ENCODE peak calls at places on chromosomes 7 and 10, in five cellular contexts. One of them, this sample, is unnamed.
A peak's percentile ranks its signal among the peaks of the same experiment; 100 is the strongest.

GRCh38 chr7:32594965-32595364 is 99.7 kb downstream of the AVL9 start:
- DNase-seq in H9: no peak
- DNase-seq in HCT116: no peak
- DNase-seq in CD4-positive, alpha-beta T cell: no peak
- DNase-seq in esophagus muscularis mucosa: no peak
- DNase-seq in this sample: no peak

GRCh38 chr7:32892521-32893224 is 1.1 kb upstream of the KBTBD2 start:
- DNase-seq in H9: peak; percentile 46
- DNase-seq in HCT116: peak; percentile 4
- DNase-seq in CD4-positive, alpha-beta T cell: peak; percentile 62
- DNase-seq in esophagus muscularis mucosa: no peak
- DNase-seq in this sample: peak; percentile 19

GRCh38 chr7:143395187-143396149 is 13.2 kb downstream of the EPHA1 start:
- DNase-seq in H9: peak; percentile 36
- DNase-seq in HCT116: no peak
- DNase-seq in CD4-positive, alpha-beta T cell: no peak
- DNase-seq in esophagus muscularis mucosa: no peak
- DNase-seq in this sample: no peak

GRCh38 chr7:41731486-41732278 is 28.8 kb upstream of the INHBA start:
- DNase-seq in H9: no peak
- DNase-seq in HCT116: no peak
- DNase-seq in CD4-positive, alpha-beta T cell: no peak
- DNase-seq in esophagus muscularis mucosa: no peak
- DNase-seq in this sample: no peak

GRCh38 chr10:74991435-74991834 is 120.0 kb upstream of the SAMD8 start:
- DNase-seq in H9: no peak
- DNase-seq in HCT116: peak; percentile 50
- DNase-seq in CD4-positive, alpha-beta T cell: no peak
- DNase-seq in esophagus muscularis mucosa: no peak
- DNase-seq in this sample: no peak

GRCh38 chr10:3071405-3072198 is 4.3 kb downstream of the PFKP start:
- DNase-seq in H9: no peak
- DNase-seq in HCT116: peak; percentile 91
- DNase-seq in CD4-positive, alpha-beta T cell: no peak
- DNase-seq in esophagus muscularis mucosa: no peak
- DNase-seq in this sample: no peak

GRCh38 chr7:36236073-36236472 is 83.0 kb downstream of the EEPD1 start:
- DNase-seq in H9: peak; percentile 70
- DNase-seq in HCT116: no peak
- DNase-seq in CD4-positive, alpha-beta T cell: no peak
- DNase-seq in esophagus muscularis mucosa: no peak
- DNase-seq in this sample: no peak

GRCh38 chr10:110510730-110511129 is 13.0 kb downstream of the DUSP5 start:
- DNase-seq in H9: no peak
- DNase-seq in HCT116: no peak
- DNase-seq in CD4-positive, alpha-beta T cell: no peak
- DNase-seq in esophagus muscularis mucosa: no peak
- DNase-seq in this sample: no peak

GRCh38 chr10:35910234-35910633 is 268.1 kb upstream of the FZD8 start:
- DNase-seq in H9: no peak
- DNase-seq in HCT116: no peak
- DNase-seq in CD4-positive, alpha-beta T cell: no peak
- DNase-seq in esophagus muscularis mucosa: no peak
- DNase-seq in this sample: no peak

GRCh38 chr10:71383972-71384687 is 12.6 kb upstream of the CDH23 start:
- DNase-seq in H9: peak; percentile 85
- DNase-seq in HCT116: no peak
- DNase-seq in CD4-positive, alpha-beta T cell: peak; percentile 80
- DNase-seq in esophagus muscularis mucosa: no peak
- DNase-seq in this sample: peak; percentile 62

GRCh38 chr10:42961156-42961589 is 115.7 kb upstream of the RET start:
- DNase-seq in H9: peak; percentile 25
- DNase-seq in HCT116: no peak
- DNase-seq in CD4-positive, alpha-beta T cell: no peak
- DNase-seq in esophagus muscularis mucosa: peak; percentile 85
- DNase-seq in this sample: no peak

GRCh38 chr7:157555308-157555707 is 218.5 kb downstream of the DNAJB6 start:
- DNase-seq in H9: no peak
- DNase-seq in HCT116: no peak
- DNase-seq in CD4-positive, alpha-beta T cell: peak; percentile 14
- DNase-seq in esophagus muscularis mucosa: no peak
- DNase-seq in this sample: no peak
- H3K9me3 ChIP-seq in H9: no peaks in the 10 kb centered on the region
- H3K9me3 ChIP-seq in HCT116: no peaks in the 10 kb centered on the region
- H3K9me3 ChIP-seq in CD4-positive, alpha-beta T cell: no peaks in the 10 kb centered on the region
- H3K9me3 ChIP-seq in esophagus muscularis mucosa: no peaks in the 10 kb centered on the region
- H3K9me3 ChIP-seq in this sample: no peaks in the 10 kb centered on the region

GRCh38 chr7:71239517-71239916 is 107.6 kb downstream of the GALNT17 start:
- DNase-seq in H9: no peak
- DNase-seq in HCT116: no peak
- DNase-seq in CD4-positive, alpha-beta T cell: no peak
- DNase-seq in esophagus muscularis mucosa: no peak
- DNase-seq in this sample: no peak

GRCh38 chr7:71236488-71237179 is 104.7 kb downstream of the GALNT17 start:
- DNase-seq in H9: no peak
- DNase-seq in HCT116: no peak
- DNase-seq in CD4-positive, alpha-beta T cell: no peak
- DNase-seq in esophagus muscularis mucosa: no peak
- DNase-seq in this sample: no peak

GRCh38 chr7:71237945-71238344 is 106.0 kb downstream of the GALNT17 start:
- DNase-seq in H9: peak; percentile 48
- DNase-seq in HCT116: no peak
- DNase-seq in CD4-positive, alpha-beta T cell: no peak
- DNase-seq in esophagus muscularis mucosa: no peak
- DNase-seq in this sample: no peak

GRCh38 chr7:71238541-71238940 is 106.6 kb downstream of the GALNT17 start:
- DNase-seq in H9: no peak
- DNase-seq in HCT116: no peak
- DNase-seq in CD4-positive, alpha-beta T cell: no peak
- DNase-seq in esophagus muscularis mucosa: no peak
- DNase-seq in this sample: no peak

DNA sequence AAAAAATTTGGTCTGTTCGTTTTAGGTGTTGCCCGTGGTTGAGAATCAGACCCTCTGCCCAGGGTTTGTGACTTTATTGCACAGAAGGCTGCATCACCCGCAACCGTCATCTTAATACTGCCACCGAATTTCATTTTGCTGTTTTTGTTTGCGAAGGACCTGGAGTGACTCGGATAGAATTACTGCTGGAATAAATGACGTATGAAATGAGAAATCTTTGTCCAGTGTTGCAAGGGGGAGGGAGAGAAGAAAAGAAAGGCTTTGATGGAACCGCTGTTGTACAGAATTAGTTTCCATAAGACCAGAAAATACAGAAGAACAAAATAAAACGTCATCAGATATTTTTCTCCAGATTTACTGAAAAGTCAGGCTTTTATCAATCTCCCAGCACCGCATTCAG is 103.3 kb downstream of the GALNT17 start:
- DNase-seq in H9: no peak
- DNase-seq in HCT116: no peak
- DNase-seq in CD4-positive, alpha-beta T cell: no peak
- DNase-seq in esophagus muscularis mucosa: no peak
- DNase-seq in this sample: no peak
- H3K9me3 ChIP-seq in H9: no peaks in the 10 kb centered on the region
- H3K9me3 ChIP-seq in HCT116: no peaks in the 10 kb centered on the region
- H3K9me3 ChIP-seq in CD4-positive, alpha-beta T cell: no peaks in the 10 kb centered on the region
- H3K9me3 ChIP-seq in esophagus muscularis mucosa: no peaks in the 10 kb centered on the region
- H3K9me3 ChIP-seq in this sample: peaks cover 2% of the 10 kb centered on the region

GRCh38 chr7:158401295-158401694 is 186.3 kb downstream of the PTPRN2 start:
- DNase-seq in H9: no peak
- DNase-seq in HCT116: no peak
- DNase-seq in CD4-positive, alpha-beta T cell: no peak
- DNase-seq in esophagus muscularis mucosa: no peak
- DNase-seq in this sample: no peak
- H3K9me3 ChIP-seq in H9: no peaks in the 10 kb centered on the region
- H3K9me3 ChIP-seq in HCT116: no peaks in the 10 kb centered on the region
- H3K9me3 ChIP-seq in CD4-positive, alpha-beta T cell: peaks cover 7% of the 10 kb centered on the region
- H3K9me3 ChIP-seq in esophagus muscularis mucosa: no peaks in the 10 kb centered on the region
- H3K9me3 ChIP-seq in this sample: no peaks in the 10 kb centered on the region

GRCh38 chr10:130236711-130237110 is 100.5 kb downstream of the GLRX3 start:
- DNase-seq in H9: no peak
- DNase-seq in HCT116: no peak
- DNase-seq in CD4-positive, alpha-beta T cell: no peak
- DNase-seq in esophagus muscularis mucosa: no peak
- DNase-seq in this sample: no peak

GRCh38 chr10:130233426-130233825 is 97.2 kb downstream of the GLRX3 start:
- DNase-seq in H9: no peak
- DNase-seq in HCT116: no peak
- DNase-seq in CD4-positive, alpha-beta T cell: no peak
- DNase-seq in esophagus muscularis mucosa: no peak
- DNase-seq in this sample: no peak

GRCh38 chr10:130231211-130231850 is 95.1 kb downstream of the GLRX3 start:
- DNase-seq in H9: peak; percentile 15
- DNase-seq in HCT116: no peak
- DNase-seq in CD4-positive, alpha-beta T cell: no peak
- DNase-seq in esophagus muscularis mucosa: no peak
- DNase-seq in this sample: no peak

GRCh38 chr10:130232361-130233360 is 96.5 kb downstream of the GLRX3 start:
- DNase-seq in H9: peak; percentile 19
- DNase-seq in HCT116: no peak
- DNase-seq in CD4-positive, alpha-beta T cell: no peak
- DNase-seq in esophagus muscularis mucosa: no peak
- DNase-seq in this sample: no peak

DNA sequence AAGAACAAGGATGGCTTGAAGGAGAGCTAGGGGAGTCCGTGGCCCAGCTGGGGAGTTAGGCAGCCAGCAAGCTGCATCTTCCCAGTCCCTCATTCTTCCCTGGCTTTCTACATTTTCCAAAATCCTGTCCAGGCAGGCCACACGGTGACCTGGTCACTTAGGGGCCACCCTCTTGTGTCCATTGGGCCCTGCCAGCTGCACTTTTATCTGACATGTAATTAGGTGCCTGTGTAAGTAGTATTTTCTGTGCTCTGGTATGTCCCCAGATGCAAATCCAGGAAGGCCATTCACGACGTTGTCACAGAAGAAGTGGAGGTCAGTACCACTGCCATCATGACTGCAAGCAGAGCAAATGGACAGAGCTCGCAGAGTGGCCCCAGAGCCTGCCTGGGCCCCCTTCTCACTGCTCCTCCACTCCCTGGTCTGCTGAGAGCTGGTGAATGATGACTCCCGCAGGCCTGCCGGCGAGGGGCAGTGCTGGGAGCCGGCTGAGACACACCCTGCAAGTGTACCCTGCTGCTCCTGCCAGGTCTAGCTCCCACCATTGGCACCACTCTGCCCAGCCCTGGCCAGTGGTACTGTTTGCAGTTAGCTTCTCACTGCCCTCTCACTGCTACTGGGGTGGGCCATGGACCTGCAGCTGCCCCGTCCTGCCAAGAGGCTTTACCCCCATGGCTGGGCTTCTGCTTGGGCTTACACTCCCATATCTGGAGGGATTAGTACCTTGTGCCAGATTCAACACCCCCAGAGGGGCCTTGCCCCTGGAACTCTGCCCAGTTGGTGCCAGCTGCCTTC is 98.2 kb downstream of the GLRX3 start:
- DNase-seq in H9: peak; percentile 20
- DNase-seq in HCT116: no peak
- DNase-seq in CD4-positive, alpha-beta T cell: no peak
- DNase-seq in esophagus muscularis mucosa: no peak
- DNase-seq in this sample: no peak
- H3K9me3 ChIP-seq in H9: no peaks in the 10 kb centered on the region
- H3K9me3 ChIP-seq in HCT116: no peaks in the 10 kb centered on the region
- H3K9me3 ChIP-seq in CD4-positive, alpha-beta T cell: no peaks in the 10 kb centered on the region
- H3K9me3 ChIP-seq in esophagus muscularis mucosa: no peaks in the 10 kb centered on the region
- H3K9me3 ChIP-seq in this sample: no peaks in the 10 kb centered on the region

DNA sequence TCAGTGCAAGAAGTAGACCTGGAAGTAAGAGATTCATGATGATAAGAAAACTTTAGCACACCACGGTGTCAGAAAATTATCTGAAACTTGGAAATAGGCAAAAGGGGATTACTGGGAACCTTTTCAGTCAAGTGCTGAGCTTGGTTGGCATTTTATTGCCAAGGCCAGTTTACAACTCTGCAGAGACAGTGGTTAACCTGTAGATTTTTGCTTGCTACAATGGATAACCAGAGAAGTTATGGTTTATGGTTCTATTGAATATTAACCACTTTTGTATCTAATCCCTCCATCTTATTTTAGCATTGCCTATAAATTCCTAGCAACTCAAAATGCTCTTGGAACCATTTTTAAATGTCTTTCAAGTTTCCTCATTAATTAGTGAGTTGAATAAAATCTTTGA is 13.3 kb upstream of the GRM8 start:
- DNase-seq in H9: no peak
- DNase-seq in HCT116: no peak
- DNase-seq in CD4-positive, alpha-beta T cell: no peak
- DNase-seq in esophagus muscularis mucosa: no peak
- DNase-seq in this sample: no peak
- H3K9me3 ChIP-seq in H9: no peaks in the 10 kb centered on the region
- H3K9me3 ChIP-seq in HCT116: no peaks in the 10 kb centered on the region
- H3K9me3 ChIP-seq in CD4-positive, alpha-beta T cell: no peaks in the 10 kb centered on the region
- H3K9me3 ChIP-seq in esophagus muscularis mucosa: no peaks in the 10 kb centered on the region
- H3K9me3 ChIP-seq in this sample: peaks cover 3% of the 10 kb centered on the region

GRCh38 chr7:113268757-113269156 is 150.4 kb upstream of the SMIM30 start:
- DNase-seq in H9: no peak
- DNase-seq in HCT116: no peak
- DNase-seq in CD4-positive, alpha-beta T cell: no peak
- DNase-seq in esophagus muscularis mucosa: no peak
- DNase-seq in this sample: no peak
- H3K9me3 ChIP-seq in H9: peaks cover 4% of the 10 kb centered on the region
- H3K9me3 ChIP-seq in HCT116: no peaks in the 10 kb centered on the region
- H3K9me3 ChIP-seq in CD4-positive, alpha-beta T cell: peaks cover 6% of the 10 kb centered on the region
- H3K9me3 ChIP-seq in esophagus muscularis mucosa: no peaks in the 10 kb centered on the region
- H3K9me3 ChIP-seq in this sample: peaks cover 4% of the 10 kb centered on the region

This sample was measured in T-helper 17 cell.